ENCODE peak calls at places on chromosome 12, in five cellular contexts. Z is MV-4-11; F is stomach; S is stimulated activated CD4-positive, alpha-beta T cell treated with anti-CD3 and anti-CD28 coated beads, TNF-alpha, amount 100 ng/mL, for 48 hours; K is Kasumi-1. U is an unnamed sample.

GRCh38 chr12:89238593-89238992 is 113.7 kb downstream of the DUSP6 start:
- DNase-seq in K (no peak), F (no peak), Z (no peak), S (no peak), U (no peak)

GRCh38 chr12:91163116-91163515 is 19.5 kb downstream of the DCN start:
- DNase-seq in K (no peak), S (no peak), Z (no peak), F (no peak), U (no peak)

GRCh38 chr12:126588586-126589249 is 1523.5 kb downstream of the AACS start:
- DNase-seq in Z (no peak), K (no peak), S (peak; percentile 19), F (no peak), U (no peak)

GRCh38 chr12:30501718-30502117 is 194.0 kb downstream of the IPO8 start:
- DNase-seq in Z (no peak), K (no peak), S (no peak), F (no peak), U (no peak)

GRCh38 chr12:72271741-72272661 is at the start of gene TRHDE:
- DNase-seq in F (no peak), K (peak; percentile 27), Z (no peak), S (no peak), U (peak; percentile 89)

GRCh38 chr12:18719922-18720321 is 17.9 kb downstream of the PLCZ1 start:
- DNase-seq in S (no peak), K (no peak), Z (no peak), F (no peak), U (no peak)

GRCh38 chr12:110253176-110253575 is 27.9 kb upstream of the ATP2A2 start:
- DNase-seq in F (peak; percentile 70), Z (no peak), K (no peak), S (no peak), U (peak; percentile 50)

GRCh38 chr12:105921872-105922669 is 216.7 kb downstream of the NUAK1 start:
- DNase-seq in S (no peak), Z (no peak), F (no peak), K (no peak), U (no peak)

GRCh38 chr12:23888396-23889068 is 60.9 kb downstream of the SOX5 start:
- DNase-seq in F (no peak), S (no peak), K (no peak), Z (no peak), U (no peak)

GRCh38 chr12:116977465-116978380 is 67.0 kb downstream of the FBXW8 start:
- DNase-seq in Z (no peak), S (no peak), K (no peak), F (no peak), U (no peak)

GRCh38 chr12:6367969-6368892 is 7.1 kb downstream of the SCNN1A start:
- DNase-seq in Z (peak; percentile 90), K (peak; percentile 69), S (no peak), F (no peak), U (no peak)

GRCh38 chr12:85325452-85325851 is 45.4 kb downstream of the ALX1 start:
- DNase-seq in S (no peak), Z (no peak), F (no peak), K (no peak), U (no peak)

GRCh38 chr12:129772463-129773169 is 131.2 kb downstream of the TMEM132D start:
- DNase-seq in K (no peak), Z (no peak), S (no peak), F (no peak), U (no peak)

GRCh38 chr12:46449856-46450255 is 77.3 kb upstream of the SLC38A2 start:
- DNase-seq in F (no peak), K (no peak), S (no peak), Z (no peak), U (no peak)

GRCh38 chr12:14605401-14605989 is 37.8 kb upstream of the PLBD1 start:
- DNase-seq in F (no peak), S (no peak), K (peak; percentile 32), Z (peak; percentile 63), U (no peak)

GRCh38 chr12:4421590-4422031 is 24.0 kb downstream of the FGF6 start:
- DNase-seq in S (no peak), Z (peak; percentile 33), F (no peak), K (peak; percentile 49), U (no peak)

GRCh38 chr12:19483727-19484126 is 44.4 kb downstream of the AEBP2 start:
- DNase-seq in Z (no peak), F (no peak), K (no peak), S (no peak), U (no peak)

GRCh38 chr12:51403159-51403558 is 12.0 kb upstream of the GALNT6 start:
- DNase-seq in S (no peak), Z (no peak), F (no peak), K (no peak), U (no peak)

GRCh38 chr12:100675432-100675831 is 101.9 kb downstream of the GAS2L3 start:
- DNase-seq in F (no peak), K (no peak), Z (peak; percentile 26), S (no peak), U (no peak)

GRCh38 chr12:12724421-12725085 is 7.4 kb downstream of the CDKN1B start:
- DNase-seq in K (no peak), F (no peak), S (no peak), Z (no peak), U (no peak)

GRCh38 chr12:76547526-76547925 is 12.0 kb downstream of the OSBPL8 start:
- DNase-seq in S (no peak), K (no peak), F (no peak), Z (no peak), U (no peak)

GRCh38 chr12:49187184-49187583 is 1.7 kb downstream of the TUBA1A start:
- DNase-seq in S (no peak), F (no peak), K (no peak), Z (no peak), U (no peak)

GRCh38 chr12:103334447-103334846 is 161.3 kb downstream of the C12orf42 start:
- DNase-seq in Z (no peak), F (no peak), S (no peak), K (no peak), U (no peak)

GRCh38 chr12:65305346-65305950 is 27.0 kb downstream of the MSRB3 start:
- DNase-seq in K (no peak), F (no peak), S (no peak), Z (no peak), U (no peak)

GRCh38 chr12:118813778-118814359 is 167.5 kb upstream of the SRRM4 start:
- DNase-seq in Z (no peak), S (no peak), K (no peak), F (no peak), U (no peak)

GRCh38 chr12:105706321-105706972 is 376.0 kb downstream of the C12orf75 start:
- DNase-seq in F (no peak), K (no peak), S (no peak), Z (no peak), U (no peak)

GRCh38 chr12:117155278-117156060 is 34.8 kb downstream of the FBXO21 start:
- DNase-seq in F (peak; percentile 75), K (peak; percentile 17), S (peak; percentile 77), Z (no peak), U (peak; percentile 87)

GRCh38 chr12:57845478-57846284 is 848 bp downstream of the CTDSP2 start:
- DNase-seq in F (peak; percentile 82), S (no peak), K (peak; percentile 29), Z (peak; percentile 35), U (peak; percentile 94)

GRCh38 chr12:4355843-4356327 is 23.6 kb downstream of the FGF23 start:
- DNase-seq in S (peak; percentile 53), F (no peak), Z (peak; percentile 6), K (no peak), U (no peak)

GRCh38 chr12:109719123-109720022 is 5.7 kb downstream of the FAM222A start:
- DNase-seq in S (no peak), K (no peak), F (no peak), Z (no peak), U (no peak)

GRCh38 chr12:13049816-13050215 is 5.6 kb downstream of the FAM234B start:
- DNase-seq in S (no peak), K (no peak), F (no peak), Z (no peak), U (no peak)

GRCh38 chr12:49972122-49972521 is 625 bp upstream of the AQP6 start:
- DNase-seq in K (no peak), S (no peak), F (no peak), Z (no peak), U (no peak)

GRCh38 chr12:1858456-1858855 is 38.1 kb downstream of the LRTM2 start:
- DNase-seq in S (no peak), Z (no peak), K (no peak), F (no peak), U (no peak)

GRCh38 chr12:93090768-93091172 is 161.7 kb upstream of the EEA1 start:
- DNase-seq in F (no peak), K (no peak), Z (no peak), S (no peak), U (no peak)

U was measured in pancreas.